ENCODE peak calls at places on chromosome 9, in six cellular contexts. W is RCC 7860; X is mesendoderm; U is CD4-positive, CD25-positive, alpha-beta regulatory T cell; J is NAMALWA; P is H9. N is an unnamed sample.

GRCh38 chr9:35688558-35689350 is 971 bp downstream of the TPM2 start:
- DNase-seq in W (peak), X (no peak), U (peak), J (peak), P (no peak), N (peak)

GRCh38 chr9:130171226-130172148 is 717 bp upstream of the NCS1 start:
- DNase-seq in W (no peak), X (peak), U (no peak), J (no peak), P (peak), N (no peak)

GRCh38 chr9:71758277-71758676 is 10.0 kb downstream of the CEMIP2 start:
- DNase-seq in W (no peak), X (peak), U (no peak), J (no peak), P (peak), N (no peak)

GRCh38 chr9:132995121-132995420 is 16.6 kb downstream of the GFI1B start:
- DNase-seq in W (no peak), X (no peak), U (no peak), J (no peak), P (no peak), N (no peak)

GRCh38 chr9:106333487-106333886 is 529.5 kb upstream of the ZNF462 start:
- DNase-seq in W (no peak), X (no peak), U (no peak), J (no peak), P (no peak), N (no peak)

GRCh38 chr9:121156263-121156731 is 45.4 kb downstream of the RAB14 start:
- DNase-seq in W (peak), X (no peak), U (peak), J (peak), P (no peak), N (peak)

GRCh38 chr9:89021154-89021803 is 30.0 kb downstream of the S1PR3 start:
- DNase-seq in W (peak), X (no peak), U (no peak), J (no peak), P (no peak), N (peak)

GRCh38 chr9:14752271-14752670 is 29.7 kb upstream of the CER1 start:
- DNase-seq in W (no peak), X (peak), U (no peak), J (no peak), P (no peak), N (peak)

GRCh38 chr9:87494970-87495471 is 2.6 kb upstream of the DAPK1 start:
- DNase-seq in W (peak), X (no peak), U (no peak), J (no peak), P (no peak), N (no peak)

GRCh38 chr9:38415846-38416245 is 8.4 kb downstream of the IGFBPL1 start:
- DNase-seq in W (no peak), X (no peak), U (no peak), J (no peak), P (no peak), N (no peak)

GRCh38 chr9:94479757-94480156 is 75.1 kb upstream of the PCAT7 start:
- DNase-seq in W (no peak), X (no peak), U (no peak), J (no peak), P (no peak), N (no peak)

GRCh38 chr9:37215456-37216229 is 95.3 kb downstream of the ZCCHC7 start:
- DNase-seq in W (peak), X (no peak), U (no peak), J (no peak), P (no peak), N (peak)

GRCh38 chr9:75106856-75107255 is 18.5 kb downstream of the OSTF1 start:
- DNase-seq in W (no peak), X (no peak), U (no peak), J (no peak), P (no peak), N (peak)

GRCh38 chr9:82600536-82601271 is 462.2 kb downstream of the RASEF start:
- DNase-seq in W (no peak), X (no peak), U (no peak), J (no peak), P (no peak), N (no peak)